ENCODE peak calls at places on chromosomes 2 and 18, in six cellular contexts. One of them, this sample, is unnamed.

GRCh38 chr2:54456526-54457325 is 599 bp downstream of the SPTBN1 start:
- DNase-seq in right cardiac atrium: peak
- DNase-seq in tibial artery: peak
- DNase-seq in pancreas: peak
- DNase-seq in aorta: peak
- DNase-seq in osteoblast: peak
- DNase-seq in this sample: no peak

GRCh38 chr18:76914314-76914713 is 92.0 kb downstream of the ZNF236 start:
- DNase-seq in osteoblast: no peak
- DNase-seq in pancreas: no peak
- DNase-seq in tibial artery: no peak
- DNase-seq in aorta: no peak
- DNase-seq in right cardiac atrium: no peak
- DNase-seq in this sample: no peak

GRCh38 chr18:48527467-48527866 is 11.4 kb upstream of the CTIF start:
- DNase-seq in pancreas: no peak
- DNase-seq in aorta: no peak
- DNase-seq in tibial artery: no peak
- DNase-seq in right cardiac atrium: no peak
- DNase-seq in osteoblast: no peak
- DNase-seq in this sample: no peak

GRCh38 chr2:200742426-200742825 is 69.3 kb upstream of the BZW1 start:
- DNase-seq in osteoblast: peak
- DNase-seq in pancreas: no peak
- DNase-seq in tibial artery: peak
- DNase-seq in right cardiac atrium: peak
- DNase-seq in aorta: peak
- DNase-seq in this sample: no peak

GRCh38 chr18:8314123-8314522 is 295.1 kb upstream of the RAB12 start:
- DNase-seq in right cardiac atrium: no peak
- DNase-seq in pancreas: no peak
- DNase-seq in osteoblast: no peak
- DNase-seq in aorta: no peak
- DNase-seq in tibial artery: no peak
- DNase-seq in this sample: no peak

GRCh38 chr2:235594041-235594440 is 100.2 kb downstream of the AGAP1 start:
- DNase-seq in right cardiac atrium: no peak
- DNase-seq in aorta: no peak
- DNase-seq in pancreas: no peak
- DNase-seq in osteoblast: peak
- DNase-seq in tibial artery: no peak
- DNase-seq in this sample: no peak

GRCh38 chr2:17835511-17835910 is 19.3 kb downstream of the MSGN1 start:
- DNase-seq in aorta: no peak
- DNase-seq in pancreas: no peak
- DNase-seq in tibial artery: no peak
- DNase-seq in osteoblast: no peak
- DNase-seq in right cardiac atrium: no peak
- DNase-seq in this sample: no peak

GRCh38 chr2:130826821-130827501 is 9.8 kb upstream of the ARHGEF4 start:
- DNase-seq in tibial artery: no peak
- DNase-seq in osteoblast: peak
- DNase-seq in pancreas: peak
- DNase-seq in right cardiac atrium: no peak
- DNase-seq in aorta: no peak
- DNase-seq in this sample: no peak

GRCh38 chr2:201975434-201975833 is 58.2 kb upstream of the FZD7 start:
- DNase-seq in tibial artery: no peak
- DNase-seq in right cardiac atrium: no peak
- DNase-seq in aorta: no peak
- DNase-seq in osteoblast: no peak
- DNase-seq in pancreas: no peak
- DNase-seq in this sample: no peak

GRCh38 chr2:32039447-32040219 is at the start of gene DPY30:
- DNase-seq in aorta: peak
- DNase-seq in right cardiac atrium: peak
- DNase-seq in osteoblast: peak
- DNase-seq in pancreas: peak
- DNase-seq in tibial artery: peak
- DNase-seq in this sample: peak

GRCh38 chr2:78999410-78999809 is 26.1 kb upstream of the REG3G start:
- DNase-seq in tibial artery: no peak
- DNase-seq in pancreas: no peak
- DNase-seq in right cardiac atrium: no peak
- DNase-seq in osteoblast: no peak
- DNase-seq in aorta: no peak
- DNase-seq in this sample: no peak

GRCh38 chr2:85536479-85536878 is 2.5 kb upstream of the MAT2A start:
- DNase-seq in tibial artery: no peak
- DNase-seq in pancreas: no peak
- DNase-seq in aorta: no peak
- DNase-seq in osteoblast: peak
- DNase-seq in right cardiac atrium: no peak
- DNase-seq in this sample: no peak

GRCh38 chr2:142014536-142014935 is 116.3 kb downstream of the LRP1B start:
- DNase-seq in osteoblast: no peak
- DNase-seq in aorta: no peak
- DNase-seq in right cardiac atrium: no peak
- DNase-seq in pancreas: no peak
- DNase-seq in tibial artery: no peak
- DNase-seq in this sample: no peak

DNA sequence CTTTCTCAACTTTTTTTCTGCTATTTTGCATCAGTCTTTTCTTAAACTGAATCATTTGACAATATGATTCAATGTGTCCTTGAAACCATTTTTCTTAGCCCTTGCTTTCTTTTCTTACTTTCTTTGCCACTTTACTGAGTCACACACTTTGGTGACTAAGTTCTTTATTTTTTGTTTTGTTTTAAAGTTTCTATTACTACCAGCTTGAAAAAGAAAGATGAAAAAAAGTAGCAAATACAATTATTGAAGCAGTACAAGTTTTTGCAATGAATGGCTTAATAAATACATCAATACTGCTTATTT is 116.5 kb downstream of the DOCK10 start:
- DNase-seq in osteoblast: no peak
- DNase-seq in right cardiac atrium: no peak
- DNase-seq in pancreas: no peak
- DNase-seq in aorta: no peak
- DNase-seq in tibial artery: no peak
- DNase-seq in this sample: no peak
- H3K27ac ChIP-seq in osteoblast: peak
- H3K27ac ChIP-seq in right cardiac atrium: no peak
- H3K27ac ChIP-seq in pancreas: no peak
- H3K27ac ChIP-seq in aorta: peak
- H3K27ac ChIP-seq in tibial artery: peak
- H3K27ac ChIP-seq in this sample: peak

GRCh38 chr18:11872479-11873136 is 21.4 kb downstream of the CHMP1B start:
- DNase-seq in right cardiac atrium: no peak
- DNase-seq in aorta: no peak
- DNase-seq in osteoblast: no peak
- DNase-seq in pancreas: peak
- DNase-seq in tibial artery: peak
- DNase-seq in this sample: no peak
- H3K27ac ChIP-seq in right cardiac atrium: peak
- H3K27ac ChIP-seq in aorta: no peak
- H3K27ac ChIP-seq in osteoblast: no peak
- H3K27ac ChIP-seq in pancreas: peak
- H3K27ac ChIP-seq in tibial artery: no peak
- H3K27ac ChIP-seq in this sample: no peak

GRCh38 chr2:6730003-6730402 is 135.7 kb downstream of the CMPK2 start:
- DNase-seq in aorta: no peak
- DNase-seq in right cardiac atrium: no peak
- DNase-seq in tibial artery: no peak
- DNase-seq in osteoblast: no peak
- DNase-seq in pancreas: no peak
- DNase-seq in this sample: no peak
- H3K27ac ChIP-seq in aorta: no peak
- H3K27ac ChIP-seq in right cardiac atrium: no peak
- H3K27ac ChIP-seq in tibial artery: no peak
- H3K27ac ChIP-seq in osteoblast: no peak
- H3K27ac ChIP-seq in pancreas: no peak
- H3K27ac ChIP-seq in this sample: no peak

GRCh38 chr2:20575935-20576597 is 74.8 kb downstream of the HS1BP3 start:
- DNase-seq in tibial artery: no peak
- DNase-seq in pancreas: no peak
- DNase-seq in osteoblast: no peak
- DNase-seq in right cardiac atrium: no peak
- DNase-seq in aorta: no peak
- DNase-seq in this sample: no peak
- H3K27ac ChIP-seq in tibial artery: no peak
- H3K27ac ChIP-seq in pancreas: no peak
- H3K27ac ChIP-seq in osteoblast: no peak
- H3K27ac ChIP-seq in right cardiac atrium: no peak
- H3K27ac ChIP-seq in aorta: no peak
- H3K27ac ChIP-seq in this sample: no peak

DNA sequence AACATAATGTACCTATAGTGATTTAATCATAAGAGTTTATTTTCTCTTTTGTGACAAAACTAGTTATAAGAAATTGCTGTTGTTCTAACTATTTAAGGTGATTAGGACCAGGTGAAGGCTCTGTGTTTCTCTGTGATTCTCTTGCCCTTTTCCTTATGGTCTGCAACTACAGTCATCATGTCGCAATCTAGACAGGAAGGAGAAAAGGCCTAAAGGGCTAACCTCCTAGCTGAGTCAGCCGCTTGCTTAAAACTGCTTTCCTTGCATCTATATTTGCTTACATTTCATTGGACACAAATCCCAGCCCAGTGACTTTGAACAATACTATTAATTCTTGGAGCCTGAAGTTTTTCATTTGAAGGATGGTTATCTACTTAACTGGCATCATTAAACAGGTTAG is 93.1 kb downstream of the PIK3C3 start:
- DNase-seq in pancreas: no peak
- DNase-seq in right cardiac atrium: no peak
- DNase-seq in tibial artery: no peak
- DNase-seq in aorta: no peak
- DNase-seq in osteoblast: peak
- DNase-seq in this sample: no peak
- H3K27ac ChIP-seq in pancreas: no peak
- H3K27ac ChIP-seq in right cardiac atrium: no peak
- H3K27ac ChIP-seq in tibial artery: no peak
- H3K27ac ChIP-seq in aorta: no peak
- H3K27ac ChIP-seq in osteoblast: peak
- H3K27ac ChIP-seq in this sample: no peak

DNA sequence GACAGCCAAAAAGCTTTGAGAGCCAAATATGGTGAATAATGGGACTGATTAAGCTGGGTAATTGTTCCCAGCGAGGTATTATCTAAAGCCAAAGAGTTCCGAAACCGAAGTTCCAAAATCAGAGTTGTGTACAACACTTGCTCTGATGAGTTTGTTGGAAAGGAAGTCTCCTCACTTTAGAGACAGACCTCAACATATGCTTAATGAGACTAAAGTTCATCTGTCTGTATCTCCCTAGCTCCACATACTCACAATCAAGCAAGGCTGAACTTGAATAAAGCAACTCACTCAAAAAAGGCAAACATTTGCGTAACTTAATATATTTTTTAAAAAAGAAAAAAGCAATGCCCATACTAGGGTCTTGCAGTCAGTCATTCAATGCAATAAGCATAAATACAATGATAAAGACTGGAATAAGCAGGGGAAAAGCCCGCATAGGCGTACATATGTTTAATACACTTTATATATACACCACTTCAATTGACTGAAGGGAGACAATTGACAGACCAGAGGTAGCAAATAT is 60.1 kb downstream of the IRS1 start:
- DNase-seq in right cardiac atrium: no peak
- DNase-seq in aorta: no peak
- DNase-seq in tibial artery: no peak
- DNase-seq in pancreas: no peak
- DNase-seq in osteoblast: no peak
- DNase-seq in this sample: no peak
- H3K27ac ChIP-seq in right cardiac atrium: peak
- H3K27ac ChIP-seq in aorta: no peak
- H3K27ac ChIP-seq in tibial artery: no peak
- H3K27ac ChIP-seq in pancreas: no peak
- H3K27ac ChIP-seq in osteoblast: no peak
- H3K27ac ChIP-seq in this sample: no peak

GRCh38 chr2:8737571-8738175 is 55.8 kb downstream of the ID2 start:
- DNase-seq in aorta: no peak
- DNase-seq in pancreas: no peak
- DNase-seq in right cardiac atrium: no peak
- DNase-seq in osteoblast: no peak
- DNase-seq in tibial artery: no peak
- DNase-seq in this sample: no peak

GRCh38 chr2:8728305-8729015 is 46.6 kb downstream of the ID2 start:
- DNase-seq in osteoblast: no peak
- DNase-seq in pancreas: no peak
- DNase-seq in aorta: no peak
- DNase-seq in right cardiac atrium: no peak
- DNase-seq in tibial artery: no peak
- DNase-seq in this sample: no peak

GRCh38 chr2:8729939-8730338 is 48.1 kb downstream of the ID2 start:
- DNase-seq in pancreas: no peak
- DNase-seq in tibial artery: peak
- DNase-seq in right cardiac atrium: no peak
- DNase-seq in osteoblast: peak
- DNase-seq in aorta: peak
- DNase-seq in this sample: no peak

GRCh38 chr2:8732601-8733000 is 50.7 kb downstream of the ID2 start:
- DNase-seq in aorta: no peak
- DNase-seq in right cardiac atrium: no peak
- DNase-seq in pancreas: no peak
- DNase-seq in tibial artery: no peak
- DNase-seq in osteoblast: no peak
- DNase-seq in this sample: no peak
- H3K27ac ChIP-seq in aorta: no peak
- H3K27ac ChIP-seq in right cardiac atrium: no peak
- H3K27ac ChIP-seq in pancreas: no peak
- H3K27ac ChIP-seq in tibial artery: no peak
- H3K27ac ChIP-seq in osteoblast: no peak
- H3K27ac ChIP-seq in this sample: no peak

GRCh38 chr2:133817680-133818566 is 249.7 kb upstream of the NCKAP5 start:
- DNase-seq in right cardiac atrium: no peak
- DNase-seq in pancreas: no peak
- DNase-seq in tibial artery: no peak
- DNase-seq in aorta: no peak
- DNase-seq in osteoblast: peak
- DNase-seq in this sample: no peak

GRCh38 chr2:133816037-133816436 is 247.8 kb upstream of the NCKAP5 start:
- DNase-seq in osteoblast: no peak
- DNase-seq in tibial artery: no peak
- DNase-seq in pancreas: no peak
- DNase-seq in right cardiac atrium: no peak
- DNase-seq in aorta: no peak
- DNase-seq in this sample: no peak

GRCh38 chr2:133819906-133820305 is 251.6 kb upstream of the NCKAP5 start:
- DNase-seq in right cardiac atrium: no peak
- DNase-seq in aorta: no peak
- DNase-seq in pancreas: no peak
- DNase-seq in osteoblast: no peak
- DNase-seq in tibial artery: no peak
- DNase-seq in this sample: no peak

GRCh38 chr2:133821107-133821760 is 253.0 kb upstream of the NCKAP5 start:
- DNase-seq in right cardiac atrium: no peak
- DNase-seq in tibial artery: no peak
- DNase-seq in osteoblast: no peak
- DNase-seq in aorta: no peak
- DNase-seq in pancreas: no peak
- DNase-seq in this sample: no peak

GRCh38 chr2:133818661-133819060 is 250.4 kb upstream of the NCKAP5 start:
- DNase-seq in aorta: no peak
- DNase-seq in tibial artery: no peak
- DNase-seq in right cardiac atrium: no peak
- DNase-seq in pancreas: no peak
- DNase-seq in osteoblast: no peak
- DNase-seq in this sample: no peak
- H3K27ac ChIP-seq in aorta: no peak
- H3K27ac ChIP-seq in tibial artery: no peak
- H3K27ac ChIP-seq in right cardiac atrium: no peak
- H3K27ac ChIP-seq in pancreas: no peak
- H3K27ac ChIP-seq in osteoblast: peak
- H3K27ac ChIP-seq in this sample: no peak